ENCODE peak calls at places on chromosomes 5 and 9, in four cellular contexts. One of them, this sample, is unnamed.

GRCh38 chr5:167839065-167839464 is 452.4 kb upstream of the WWC1 start:
- DNase-seq in ascending aorta: no peak
- DNase-seq in PC-3: no peak
- DNase-seq in sigmoid colon: no peak
- DNase-seq in this sample: peak; percentile 93

GRCh38 chr9:3804148-3804547 is 278.3 kb upstream of the RFX3 start:
- DNase-seq in PC-3: no peak
- DNase-seq in sigmoid colon: no peak
- DNase-seq in ascending aorta: no peak
- DNase-seq in this sample: no peak

GRCh38 chr5:129082225-129083136 is 12.1 kb upstream of the ISOC1 start:
- DNase-seq in ascending aorta: no peak
- DNase-seq in PC-3: no peak
- DNase-seq in sigmoid colon: no peak
- DNase-seq in this sample: peak; percentile 18

GRCh38 chr9:100307061-100307460 is 45.7 kb downstream of the TEX10 start:
- DNase-seq in ascending aorta: no peak
- DNase-seq in sigmoid colon: no peak
- DNase-seq in PC-3: no peak
- DNase-seq in this sample: no peak

GRCh38 chr5:1199649-1200494 is 1.5 kb upstream of the SLC6A19 start:
- DNase-seq in sigmoid colon: no peak
- DNase-seq in ascending aorta: no peak
- DNase-seq in PC-3: no peak
- DNase-seq in this sample: no peak

GRCh38 chr5:147037517-147038205 is 159.1 kb upstream of the PPP2R2B start:
- DNase-seq in PC-3: peak; percentile 78
- DNase-seq in sigmoid colon: no peak
- DNase-seq in ascending aorta: no peak
- DNase-seq in this sample: peak; percentile 42

GRCh38 chr5:90483206-90483605 is 8.5 kb downstream of the POLR3G start:
- DNase-seq in PC-3: no peak
- DNase-seq in sigmoid colon: no peak
- DNase-seq in ascending aorta: no peak
- DNase-seq in this sample: no peak

GRCh38 chr9:77021289-77021927 is 2.0 kb downstream of the FOXB2 start:
- DNase-seq in sigmoid colon: no peak
- DNase-seq in ascending aorta: no peak
- DNase-seq in PC-3: no peak
- DNase-seq in this sample: peak; percentile 37

GRCh38 chr5:32598270-32598937 is 13.0 kb downstream of the SUB1 start:
- DNase-seq in ascending aorta: no peak
- DNase-seq in sigmoid colon: no peak
- DNase-seq in PC-3: no peak
- DNase-seq in this sample: no peak

GRCh38 chr5:78930742-78931141 is 54.4 kb downstream of the ARSB start:
- DNase-seq in sigmoid colon: no peak
- DNase-seq in ascending aorta: no peak
- DNase-seq in PC-3: no peak
- DNase-seq in this sample: no peak

GRCh38 chr9:37412431-37413151 is 9.9 kb upstream of the GRHPR start:
- DNase-seq in sigmoid colon: no peak
- DNase-seq in ascending aorta: no peak
- DNase-seq in PC-3: no peak
- DNase-seq in this sample: peak; percentile 64

GRCh38 chr5:35404701-35405100 is 174.4 kb upstream of the PRLR start:
- DNase-seq in PC-3: no peak
- DNase-seq in sigmoid colon: no peak
- DNase-seq in ascending aorta: no peak
- DNase-seq in this sample: no peak

GRCh38 chr9:127318651-127319167 is 54.1 kb downstream of the GARNL3 start:
- DNase-seq in sigmoid colon: no peak
- DNase-seq in PC-3: no peak
- DNase-seq in ascending aorta: peak; percentile 73
- DNase-seq in this sample: peak; percentile 54

GRCh38 chr5:77262685-77263084 is 52.2 kb downstream of the PDE8B start:
- DNase-seq in PC-3: no peak
- DNase-seq in ascending aorta: no peak
- DNase-seq in sigmoid colon: no peak
- DNase-seq in this sample: no peak

GRCh38 chr5:168653611-168654010 is 74.4 kb upstream of the PANK3 start:
- DNase-seq in ascending aorta: no peak
- DNase-seq in sigmoid colon: no peak
- DNase-seq in PC-3: no peak
- DNase-seq in this sample: no peak

GRCh38 chr9:81521892-81522291 is 167.5 kb downstream of the TLE1 start:
- DNase-seq in PC-3: peak; percentile 17
- DNase-seq in sigmoid colon: no peak
- DNase-seq in ascending aorta: no peak
- DNase-seq in this sample: no peak

GRCh38 chr5:125575561-125576504 is 829.4 kb upstream of the ZNF608 start:
- DNase-seq in sigmoid colon: peak; percentile 69
- DNase-seq in PC-3: no peak
- DNase-seq in ascending aorta: no peak
- DNase-seq in this sample: peak; percentile 18

GRCh38 chr9:20659474-20659962 is 24.5 kb upstream of the FOCAD start:
- DNase-seq in PC-3: no peak
- DNase-seq in sigmoid colon: no peak
- DNase-seq in ascending aorta: no peak
- DNase-seq in this sample: no peak

GRCh38 chr9:108800632-108801099 is 55.1 kb downstream of the ACTL7B start:
- DNase-seq in sigmoid colon: no peak
- DNase-seq in ascending aorta: no peak
- DNase-seq in PC-3: no peak
- DNase-seq in this sample: no peak

GRCh38 chr9:97176206-97176605 is 131.3 kb upstream of the CCDC180 start:
- DNase-seq in PC-3: peak; percentile 31
- DNase-seq in ascending aorta: no peak
- DNase-seq in sigmoid colon: no peak
- DNase-seq in this sample: no peak

GRCh38 chr9:117783828-117784227 is 79.6 kb downstream of the TLR4 start:
- DNase-seq in sigmoid colon: no peak
- DNase-seq in ascending aorta: no peak
- DNase-seq in PC-3: no peak
- DNase-seq in this sample: no peak

GRCh38 chr9:123286324-123286723 is 17.9 kb upstream of the STRBP start:
- DNase-seq in sigmoid colon: no peak
- DNase-seq in PC-3: no peak
- DNase-seq in ascending aorta: no peak
- DNase-seq in this sample: no peak

GRCh38 chr5:131194725-131195124 is 24.0 kb downstream of the LYRM7 start:
- DNase-seq in sigmoid colon: no peak
- DNase-seq in PC-3: no peak
- DNase-seq in ascending aorta: no peak
- DNase-seq in this sample: no peak

GRCh38 chr5:131180407-131180806 is 9.7 kb downstream of the LYRM7 start:
- DNase-seq in PC-3: no peak
- DNase-seq in sigmoid colon: no peak
- DNase-seq in ascending aorta: no peak
- DNase-seq in this sample: no peak

GRCh38 chr5:61280766-61281427 is 51.2 kb upstream of the ZSWIM6 start:
- DNase-seq in sigmoid colon: peak; percentile 84
- DNase-seq in ascending aorta: no peak
- DNase-seq in PC-3: peak; percentile 40
- DNase-seq in this sample: peak; percentile 64

GRCh38 chr5:150172563-150172962 is 6.0 kb downstream of the CDX1 start:
- DNase-seq in PC-3: no peak
- DNase-seq in sigmoid colon: no peak
- DNase-seq in ascending aorta: no peak
- DNase-seq in this sample: no peak

GRCh38 chr5:154945695-154946301 is 4.9 kb downstream of the MRPL22 start:
- DNase-seq in sigmoid colon: no peak
- DNase-seq in PC-3: peak; percentile 39
- DNase-seq in ascending aorta: no peak
- DNase-seq in this sample: no peak

GRCh38 chr5:1135696-1136525 is 24.0 kb upstream of the SLC12A7 start:
- DNase-seq in sigmoid colon: no peak
- DNase-seq in PC-3: no peak
- DNase-seq in ascending aorta: no peak
- DNase-seq in this sample: no peak

GRCh38 chr9:123335227-123335985 is 20.6 kb upstream of the CRB2 start:
- DNase-seq in PC-3: no peak
- DNase-seq in sigmoid colon: no peak
- DNase-seq in ascending aorta: no peak
- DNase-seq in this sample: no peak

DNA sequence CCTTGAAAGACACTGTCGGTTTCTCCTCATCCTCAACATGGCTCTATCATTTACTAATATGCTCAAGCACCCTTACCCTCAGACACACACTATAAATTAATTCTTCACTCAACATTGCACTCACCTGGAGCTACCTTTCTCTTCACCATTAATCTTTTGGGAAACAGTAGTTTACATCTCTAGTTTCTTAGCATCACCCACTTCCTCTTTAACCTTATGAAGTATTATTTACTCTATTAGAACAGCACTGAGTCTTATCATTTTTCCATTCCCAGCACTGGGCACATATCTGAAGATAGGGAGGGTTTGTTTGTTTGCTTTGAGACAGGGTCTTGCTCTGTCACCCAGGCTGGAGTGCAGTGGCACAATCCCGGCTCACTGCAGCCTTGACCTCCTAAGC is 213.5 kb downstream of the SMARCA2 start:
- DNase-seq in sigmoid colon: no peak
- DNase-seq in PC-3: no peak
- DNase-seq in ascending aorta: no peak
- DNase-seq in this sample: no peak
- TF ChIP-seq CTCF in sigmoid colon: no peak
- TF ChIP-seq CTCF in PC-3: no peak
- TF ChIP-seq CTCF in ascending aorta: no peak
- TF ChIP-seq CTCF in this sample: no peak

GRCh38 chr5:52799983-52800393 is 12.3 kb downstream of the ITGA1 start:
- DNase-seq in sigmoid colon: peak; percentile 97
- DNase-seq in ascending aorta: peak; percentile 96
- DNase-seq in PC-3: peak; percentile 94
- DNase-seq in this sample: peak; percentile 81

GRCh38 chr5:52800394-52801213 is 12.9 kb downstream of the ITGA1 start:
- DNase-seq in PC-3: peak; percentile 64
- DNase-seq in ascending aorta: peak; percentile 88
- DNase-seq in sigmoid colon: peak; percentile 84
- DNase-seq in this sample: peak; percentile 70

GRCh38 chr5:52801329-52801728 is 13.6 kb downstream of the ITGA1 start:
- DNase-seq in sigmoid colon: no peak
- DNase-seq in PC-3: peak; percentile 24
- DNase-seq in ascending aorta: no peak
- DNase-seq in this sample: peak; percentile 23

GRCh38 chr5:52804359-52804758 is 16.6 kb downstream of the ITGA1 start:
- DNase-seq in ascending aorta: no peak
- DNase-seq in sigmoid colon: no peak
- DNase-seq in PC-3: no peak
- DNase-seq in this sample: no peak

GRCh38 chr5:52802272-52803011 is 14.7 kb downstream of the ITGA1 start:
- DNase-seq in sigmoid colon: no peak
- DNase-seq in ascending aorta: no peak
- DNase-seq in PC-3: no peak
- DNase-seq in this sample: no peak
- H3K4me1 ChIP-seq in sigmoid colon: peaks cover 66% of the 10 kb centered on the region
- H3K4me1 ChIP-seq in ascending aorta: peaks cover 54% of the 10 kb centered on the region
- H3K4me1 ChIP-seq in PC-3: peaks cover 25% of the 10 kb centered on the region
- H3K4me1 ChIP-seq in this sample: peaks cover 10% of the 10 kb centered on the region

DNA sequence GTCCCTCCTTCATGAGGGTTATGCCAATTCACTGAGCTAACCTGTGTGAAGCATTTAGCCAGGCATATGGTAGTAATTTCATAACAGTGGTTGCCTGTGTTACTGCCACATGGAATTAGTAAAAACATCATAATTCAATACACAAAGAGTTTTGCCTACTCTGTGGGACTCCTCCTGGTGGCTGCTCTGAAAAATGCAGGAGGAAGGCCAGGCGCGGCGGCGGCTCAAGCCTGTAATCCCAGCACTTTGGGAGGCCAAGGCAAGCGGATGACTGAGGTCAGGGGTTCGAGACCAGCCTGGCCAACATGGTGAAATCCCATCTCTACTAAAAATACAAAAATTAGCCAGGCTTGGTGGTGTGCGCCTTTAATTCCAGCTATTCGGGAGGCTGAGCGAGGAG is 547.3 kb downstream of the CDK5RAP2 start:
- DNase-seq in PC-3: no peak
- DNase-seq in ascending aorta: no peak
- DNase-seq in sigmoid colon: no peak
- DNase-seq in this sample: no peak
- TF ChIP-seq CTCF in PC-3: peak; percentile 12
- TF ChIP-seq CTCF in ascending aorta: no peak
- TF ChIP-seq CTCF in sigmoid colon: no peak
- TF ChIP-seq CTCF in this sample: no peak

GRCh38 chr5:43648499-43649124 is 45.6 kb downstream of the NNT start:
- DNase-seq in sigmoid colon: no peak
- DNase-seq in PC-3: no peak
- DNase-seq in ascending aorta: no peak
- DNase-seq in this sample: no peak
- H3K4me1 ChIP-seq in sigmoid colon: peaks cover 8% of the 10 kb centered on the region
- H3K4me1 ChIP-seq in PC-3: no peaks in the 10 kb centered on the region
- H3K4me1 ChIP-seq in ascending aorta: peaks cover 11% of the 10 kb centered on the region
- H3K4me1 ChIP-seq in this sample: no peaks in the 10 kb centered on the region

DNA sequence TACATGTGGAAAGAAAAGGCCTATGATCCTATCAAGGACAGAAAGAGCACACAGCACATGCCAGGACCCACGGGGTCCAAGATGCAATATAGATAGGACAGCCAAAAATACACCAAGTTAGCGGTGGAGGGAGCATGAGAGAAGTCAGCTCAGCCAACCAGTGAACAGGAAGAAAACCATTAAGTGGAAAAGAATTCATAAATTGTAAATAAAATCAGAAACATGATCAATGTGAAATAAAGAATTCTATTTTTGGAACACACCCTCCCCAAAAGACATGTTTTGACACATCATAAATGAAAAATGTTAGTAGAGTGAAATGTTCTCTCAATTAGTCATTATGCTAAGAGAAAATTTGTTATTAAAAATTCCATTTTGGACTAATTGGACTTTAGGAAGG is 35.7 kb downstream of the ATPSCKMT start:
- DNase-seq in sigmoid colon: no peak
- DNase-seq in ascending aorta: no peak
- DNase-seq in PC-3: peak; percentile 30
- DNase-seq in this sample: no peak
- TF ChIP-seq CTCF in sigmoid colon: no peak
- TF ChIP-seq CTCF in ascending aorta: no peak
- TF ChIP-seq CTCF in PC-3: no peak
- TF ChIP-seq CTCF in this sample: no peak

DNA sequence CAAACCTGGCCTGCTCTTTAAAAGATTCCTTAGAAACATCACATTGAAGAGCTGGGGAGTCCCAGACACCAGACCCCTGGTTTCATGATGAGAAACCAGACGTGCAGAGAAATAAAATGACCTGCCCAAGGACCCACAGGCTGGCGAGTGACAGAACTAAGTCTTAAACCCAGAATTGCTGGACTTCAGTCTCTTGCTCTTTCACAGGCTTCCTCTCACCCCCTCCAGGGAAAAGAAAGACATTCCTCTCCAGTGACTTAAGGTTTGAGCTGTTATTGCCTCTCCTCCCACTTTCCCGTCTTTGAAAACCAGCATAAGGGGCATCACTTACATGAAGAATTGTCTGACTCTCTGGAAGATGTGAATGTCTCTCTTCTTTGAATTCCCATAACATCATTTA is 535.2 kb downstream of the IRX1 start:
- DNase-seq in ascending aorta: no peak
- DNase-seq in sigmoid colon: no peak
- DNase-seq in PC-3: no peak
- DNase-seq in this sample: no peak
- H3K4me1 ChIP-seq in ascending aorta: no peaks in the 10 kb centered on the region
- H3K4me1 ChIP-seq in sigmoid colon: no peaks in the 10 kb centered on the region
- H3K4me1 ChIP-seq in PC-3: no peaks in the 10 kb centered on the region
- H3K4me1 ChIP-seq in this sample: no peaks in the 10 kb centered on the region

GRCh38 chr5:38201158-38201557 is 57.2 kb upstream of the EGFLAM start:
- DNase-seq in PC-3: no peak
- DNase-seq in sigmoid colon: no peak
- DNase-seq in ascending aorta: no peak
- DNase-seq in this sample: no peak
- TF ChIP-seq CTCF in PC-3: no peak
- TF ChIP-seq CTCF in sigmoid colon: no peak
- TF ChIP-seq CTCF in ascending aorta: no peak
- TF ChIP-seq CTCF in this sample: no peak